ENCODE peak calls at places on chromosomes 16 and 17, in six cellular contexts. L is stimulated activated CD4-positive, alpha-beta T cell treated with anti-CD3 and anti-CD28 coated beads, TNF-alpha, amount 100 ng/mL, for 48 hours; S is AG09309; H is glutamatergic neuron; O is nucleus accumbens; A is effector memory CD8-positive, alpha-beta T cell. K is an unnamed sample.

GRCh38 chr16:2981177-2981898 is 1.1 kb upstream of the PKMYT1 start:
- DNase-seq in L (no peak), S (no peak), H (no peak), O (no peak), A (no peak), K (no peak)

GRCh38 chr16:22093952-22094351 is 1.6 kb downstream of the VWA3A start:
- DNase-seq in L (no peak), S (no peak), H (no peak), O (no peak), A (no peak), K (no peak)

GRCh38 chr16:5323284-5323683 is 225.7 kb upstream of the EEF2KMT start:
- DNase-seq in L (no peak), S (no peak), H (no peak), O (no peak), A (no peak), K (no peak)

GRCh38 chr17:77323413-77324171 is 182.8 kb downstream of the SEC14L1 start:
- DNase-seq in L (no peak), S (no peak), H (no peak), O (no peak), A (no peak), K (peak)

GRCh38 chr17:79907855-79908254 is 68.6 kb upstream of the CBX4 start:
- DNase-seq in L (no peak), S (no peak), H (no peak), O (no peak), A (no peak), K (no peak)

GRCh38 chr17:41962111-41962510 is 4.5 kb upstream of the CNP start:
- DNase-seq in L (no peak), S (no peak), H (no peak), O (no peak), A (no peak), K (no peak)

GRCh38 chr17:883586-883962 is 96.0 kb downstream of the NXN start:
- DNase-seq in L (no peak), S (no peak), H (no peak), O (no peak), A (no peak), K (no peak)

GRCh38 chr17:83065660-83066542 is 13.5 kb upstream of the METRNL start:
- DNase-seq in L (no peak), S (no peak), H (peak), O (no peak), A (no peak), K (no peak)

GRCh38 chr16:8869212-8869987 is 594 bp upstream of the CARHSP1 start:
- DNase-seq in L (no peak), S (no peak), H (peak), O (no peak), A (no peak), K (no peak)

GRCh38 chr16:50438041-50438437 is 69.3 kb upstream of the BRD7 start:
- DNase-seq in L (no peak), S (no peak), H (no peak), O (no peak), A (no peak), K (no peak)